ENCODE peak calls at places on chromosomes 5 and 9, in eight cellular contexts. L is cardiac fibroblast; V is endothelial cell; Y is CD4-positive, alpha-beta T cell; E is prostate gland; C is left ventricle myocardium inferior; R is AG04450; G is GM23338. W is an unnamed sample.
A peak's percentile ranks its signal among the peaks of the same experiment; 100 is the strongest.

GRCh38 chr5:132651838-132652476 is 6.0 kb upstream of the IL13 start:
- DNase-seq in C (no peak), Y (no peak), V (no peak), E (no peak), L (no peak), R (no peak), G (no peak), W (no peak)

GRCh38 chr5:139638090-139638735 is 9.9 kb upstream of the CXXC5 start:
- DNase-seq in V (peak; percentile 55), R (no peak), G (peak; percentile 71), Y (no peak), C (peak; percentile 87), E (peak; percentile 78), L (peak; percentile 74), W (peak; percentile 69)

GRCh38 chr5:35861718-35862117 is 5.0 kb downstream of the IL7R start:
- DNase-seq in C (no peak), E (no peak), L (no peak), G (no peak), R (no peak), Y (no peak), V (no peak), W (no peak)

GRCh38 chr5:78640622-78641021 is 8.0 kb downstream of the LHFPL2 start:
- DNase-seq in R (no peak), G (no peak), E (no peak), V (no peak), Y (no peak), C (no peak), L (peak; percentile 68), W (no peak)

GRCh38 chr5:150508021-150508640 is at the start of gene NDST1:
- DNase-seq in E (no peak), L (no peak), Y (no peak), C (no peak), G (no peak), R (no peak), V (no peak), W (no peak)

GRCh38 chr5:94707359-94707758 is 88.9 kb downstream of the SLF1 start:
- DNase-seq in C (no peak), G (peak; percentile 65), L (no peak), R (no peak), Y (no peak), V (no peak), E (peak; percentile 68), W (no peak)

GRCh38 chr5:137752873-137753226 is 1.3 kb downstream of the HNRNPA0 start:
- DNase-seq in L (peak; percentile 32), Y (peak; percentile 13), E (peak; percentile 5), G (peak; percentile 72), V (peak; percentile 13), R (no peak), C (no peak), W (peak; percentile 56)

GRCh38 chr5:95887977-95888376 is 65.5 kb upstream of the GLRX start:
- DNase-seq in R (no peak), Y (no peak), C (no peak), V (no peak), G (no peak), E (no peak), L (no peak), W (no peak)

GRCh38 chr9:87813119-87813463 is 69.6 kb upstream of the SPATA31E1 start:
- DNase-seq in R (no peak), Y (no peak), L (no peak), E (no peak), C (no peak), G (no peak), V (no peak), W (no peak)

GRCh38 chr5:82044015-82044414 is 72.2 kb downstream of the ATG10 start:
- DNase-seq in G (no peak), V (no peak), E (no peak), R (no peak), Y (no peak), C (no peak), L (no peak), W (peak; percentile 66)

GRCh38 chr9:132488611-132489010 is 78.6 kb downstream of the CFAP77 start:
- DNase-seq in V (no peak), Y (no peak), G (no peak), E (no peak), L (no peak), R (no peak), C (no peak), W (no peak)

GRCh38 chr5:130277522-130277921 is 373.3 kb downstream of the CHSY3 start:
- DNase-seq in G (no peak), R (no peak), E (no peak), C (no peak), Y (no peak), L (no peak), V (no peak), W (no peak)

GRCh38 chr5:130279386-130279785 is 375.1 kb downstream of the CHSY3 start:
- DNase-seq in L (peak; percentile 56), V (no peak), G (no peak), R (no peak), Y (no peak), E (no peak), C (no peak), W (no peak)

GRCh38 chr5:130280528-130281217 is 376.4 kb downstream of the CHSY3 start:
- DNase-seq in R (no peak), V (no peak), C (no peak), E (no peak), L (no peak), Y (no peak), G (no peak), W (no peak)

GRCh38 chr5:130277002-130277401 is 372.7 kb downstream of the CHSY3 start:
- DNase-seq in G (no peak), R (no peak), L (no peak), E (no peak), C (no peak), Y (no peak), V (no peak), W (no peak)

DNA sequence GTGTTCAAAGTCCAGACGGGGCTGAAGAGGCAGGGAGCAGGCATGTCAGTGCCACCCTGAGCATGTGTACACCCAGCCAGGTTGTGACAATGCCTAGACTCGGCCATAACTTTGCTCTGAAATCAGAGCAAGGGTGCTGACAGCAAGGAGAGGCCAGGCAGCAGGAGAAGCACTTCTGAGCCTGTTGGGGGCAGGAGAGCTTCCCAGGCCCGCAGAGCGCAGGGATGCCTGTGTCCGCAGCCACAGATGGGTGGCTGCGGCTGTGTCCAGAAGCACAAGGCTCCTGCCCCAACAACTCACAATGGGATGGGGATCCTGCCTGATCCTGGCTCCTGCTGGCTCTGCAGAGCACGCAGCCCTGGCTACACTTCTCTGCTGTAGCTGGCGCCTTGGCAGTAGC is 373.9 kb downstream of the CHSY3 start:
- DNase-seq in V (no peak), E (no peak), Y (no peak), R (no peak), L (no peak), G (peak; percentile 24), C (no peak), W (no peak)
- TF ChIP-seq CTCF in V (no peak), E (no peak), Y (no peak), R (no peak), L (no peak), G (peak; percentile 45), C (no peak), W (no peak)

GRCh38 chr9:109205526-109205925 is 38.5 kb upstream of the FRRS1L start:
- DNase-seq in V (no peak), G (no peak), E (no peak), L (no peak), R (no peak), C (no peak), Y (no peak), W (no peak)

GRCh38 chr9:109203761-109204360 is 36.8 kb upstream of the FRRS1L start:
- DNase-seq in G (no peak), R (no peak), L (no peak), E (no peak), V (no peak), C (no peak), Y (no peak), W (no peak)

DNA sequence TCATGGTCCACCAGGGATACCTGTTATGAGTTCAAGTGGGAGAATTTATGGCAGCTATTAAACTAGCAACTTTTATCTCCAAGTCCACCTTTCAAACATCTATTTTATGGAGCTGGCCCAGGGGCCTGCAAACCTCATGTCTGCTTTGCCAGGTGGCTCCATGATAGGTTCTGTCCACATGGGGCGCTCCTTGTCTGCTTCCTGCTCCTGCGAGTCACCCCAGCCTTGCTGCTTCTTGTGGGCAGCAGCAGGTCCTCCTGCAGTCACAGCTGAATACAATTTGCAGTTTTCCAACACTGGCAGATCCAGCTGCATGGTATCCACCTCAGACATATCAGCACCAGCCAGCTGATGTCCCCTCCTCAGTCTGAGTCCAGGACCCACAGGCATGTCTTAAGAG is 39.6 kb upstream of the FRRS1L start:
- DNase-seq in C (no peak), Y (no peak), G (peak; percentile 76), V (no peak), L (peak; percentile 30), R (no peak), E (no peak), W (no peak)
- TF ChIP-seq CTCF in C (no peak), Y (no peak), G (peak; percentile 71), V (no peak), L (peak; percentile 36), R (no peak), E (no peak), W (no peak)

GRCh38 chr9:98215821-98216220 is 23.4 kb upstream of the CORO2A start:
- DNase-seq in V (peak; percentile 42), Y (no peak), C (no peak), R (no peak), E (no peak), L (peak; percentile 20), G (peak; percentile 65), W (no peak)
- TF ChIP-seq CTCF in V (peak; percentile 56), Y (no peak), C (peak; percentile 43), R (peak; percentile 48), E (no peak), L (peak; percentile 27), G (peak; percentile 72), W (peak; percentile 35)

GRCh38 chr5:148882332-148882731 is 55.9 kb downstream of the ADRB2 start:
- DNase-seq in R (no peak), V (no peak), L (no peak), C (no peak), E (no peak), G (no peak), Y (no peak), W (no peak)

GRCh38 chr5:148884339-148885020 is 58.1 kb downstream of the ADRB2 start:
- DNase-seq in G (no peak), L (no peak), E (no peak), C (no peak), Y (no peak), R (no peak), V (no peak), W (no peak)

GRCh38 chr5:148875205-148875875 is 48.9 kb downstream of the ADRB2 start:
- DNase-seq in C (no peak), V (no peak), G (no peak), L (peak; percentile 41), E (no peak), R (no peak), Y (no peak), W (no peak)

GRCh38 chr5:148880197-148880596 is 53.8 kb downstream of the ADRB2 start:
- DNase-seq in R (no peak), C (no peak), L (no peak), G (no peak), V (no peak), Y (no peak), E (no peak), W (no peak)

GRCh38 chr5:148880696-148881095 is 54.3 kb downstream of the ADRB2 start:
- DNase-seq in R (no peak), L (no peak), Y (no peak), E (no peak), G (no peak), V (no peak), C (no peak), W (no peak)
- TF ChIP-seq CTCF in R (no peak), L (no peak), Y (no peak), E (no peak), G (no peak), V (no peak), C (no peak), W (no peak)

W was measured in CD14-positive monocyte.